ENCODE peak calls at places on chromosomes 5 and 9, in nine cellular contexts. One of them, this sample, is unnamed.

GRCh38 chr9:133238851-133239532 is 29.9 kb upstream of the OBP2B start:
- DNase-seq in astrocyte: no peak
- DNase-seq in cardiac muscle cell: peak; percentile 87
- DNase-seq in body of pancreas: peak; percentile 80
- DNase-seq in heart right ventricle: peak; percentile 70
- DNase-seq in OCI-LY7: peak; percentile 44
- DNase-seq in Peyer's patch: peak; percentile 86
- DNase-seq in lower lobe of right lung: peak; percentile 89
- DNase-seq in brain microvascular endothelial cell: peak; percentile 33
- DNase-seq in this sample: peak; percentile 54

GRCh38 chr5:78108564-78108963 is 185.9 kb downstream of the AP3B1 start:
- DNase-seq in astrocyte: no peak
- DNase-seq in cardiac muscle cell: no peak
- DNase-seq in body of pancreas: no peak
- DNase-seq in heart right ventricle: no peak
- DNase-seq in OCI-LY7: peak; percentile 56
- DNase-seq in Peyer's patch: no peak
- DNase-seq in lower lobe of right lung: no peak
- DNase-seq in brain microvascular endothelial cell: no peak
- DNase-seq in this sample: no peak

GRCh38 chr5:81855576-81855975 is 104.7 kb upstream of the SSBP2 start:
- DNase-seq in astrocyte: no peak
- DNase-seq in cardiac muscle cell: no peak
- DNase-seq in body of pancreas: no peak
- DNase-seq in heart right ventricle: no peak
- DNase-seq in OCI-LY7: no peak
- DNase-seq in Peyer's patch: no peak
- DNase-seq in lower lobe of right lung: no peak
- DNase-seq in brain microvascular endothelial cell: no peak
- DNase-seq in this sample: no peak

GRCh38 chr5:176810084-176810597 is at the start of gene UNC5A:
- DNase-seq in astrocyte: peak; percentile 31
- DNase-seq in cardiac muscle cell: peak; percentile 59
- DNase-seq in body of pancreas: peak; percentile 21
- DNase-seq in heart right ventricle: peak; percentile 27
- DNase-seq in OCI-LY7: peak; percentile 47
- DNase-seq in Peyer's patch: no peak
- DNase-seq in lower lobe of right lung: no peak
- DNase-seq in brain microvascular endothelial cell: peak; percentile 10
- DNase-seq in this sample: no peak

GRCh38 chr5:147384346-147385193 is 125.3 kb downstream of the DPYSL3 start:
- DNase-seq in astrocyte: peak; percentile 46
- DNase-seq in cardiac muscle cell: no peak
- DNase-seq in body of pancreas: no peak
- DNase-seq in heart right ventricle: no peak
- DNase-seq in OCI-LY7: no peak
- DNase-seq in Peyer's patch: no peak
- DNase-seq in lower lobe of right lung: no peak
- DNase-seq in brain microvascular endothelial cell: no peak
- DNase-seq in this sample: no peak

GRCh38 chr5:35919191-35919590 is 19.2 kb downstream of the CAPSL start:
- DNase-seq in astrocyte: peak; percentile 92
- DNase-seq in cardiac muscle cell: peak; percentile 92
- DNase-seq in body of pancreas: no peak
- DNase-seq in heart right ventricle: no peak
- DNase-seq in OCI-LY7: no peak
- DNase-seq in Peyer's patch: no peak
- DNase-seq in lower lobe of right lung: no peak
- DNase-seq in brain microvascular endothelial cell: peak; percentile 84
- DNase-seq in this sample: no peak

GRCh38 chr5:141513627-141514329 is 24.9 kb downstream of the PCDHGC5 start:
- DNase-seq in astrocyte: peak; percentile 88
- DNase-seq in cardiac muscle cell: peak; percentile 90
- DNase-seq in body of pancreas: peak; percentile 56
- DNase-seq in heart right ventricle: peak; percentile 77
- DNase-seq in OCI-LY7: peak; percentile 91
- DNase-seq in Peyer's patch: no peak
- DNase-seq in lower lobe of right lung: peak; percentile 80
- DNase-seq in brain microvascular endothelial cell: peak; percentile 89
- DNase-seq in this sample: peak; percentile 78

GRCh38 chr9:130956636-130957450 is 17.8 kb upstream of the FIBCD1 start:
- DNase-seq in astrocyte: no peak
- DNase-seq in cardiac muscle cell: no peak
- DNase-seq in body of pancreas: no peak
- DNase-seq in heart right ventricle: no peak
- DNase-seq in OCI-LY7: no peak
- DNase-seq in Peyer's patch: no peak
- DNase-seq in lower lobe of right lung: no peak
- DNase-seq in brain microvascular endothelial cell: no peak
- DNase-seq in this sample: no peak

GRCh38 chr5:81315336-81315735 is 13.9 kb downstream of the ZCCHC9 start:
- DNase-seq in astrocyte: peak; percentile 76
- DNase-seq in cardiac muscle cell: peak; percentile 46
- DNase-seq in body of pancreas: no peak
- DNase-seq in heart right ventricle: no peak
- DNase-seq in OCI-LY7: no peak
- DNase-seq in Peyer's patch: no peak
- DNase-seq in lower lobe of right lung: no peak
- DNase-seq in brain microvascular endothelial cell: peak; percentile 11
- DNase-seq in this sample: no peak

GRCh38 chr5:69454460-69455249 is 37.9 kb upstream of the OCLN start:
- DNase-seq in astrocyte: no peak
- DNase-seq in cardiac muscle cell: no peak
- DNase-seq in body of pancreas: no peak
- DNase-seq in heart right ventricle: no peak
- DNase-seq in OCI-LY7: no peak
- DNase-seq in Peyer's patch: no peak
- DNase-seq in lower lobe of right lung: peak; percentile 56
- DNase-seq in brain microvascular endothelial cell: no peak
- DNase-seq in this sample: no peak

GRCh38 chr9:134597957-134598883 is 43.4 kb upstream of the COL5A1 start:
- DNase-seq in astrocyte: no peak
- DNase-seq in cardiac muscle cell: no peak
- DNase-seq in body of pancreas: no peak
- DNase-seq in heart right ventricle: no peak
- DNase-seq in OCI-LY7: no peak
- DNase-seq in Peyer's patch: no peak
- DNase-seq in lower lobe of right lung: no peak
- DNase-seq in brain microvascular endothelial cell: no peak
- DNase-seq in this sample: peak; percentile 54

GRCh38 chr9:89489548-89490527 is 8.1 kb downstream of the SEMA4D start:
- DNase-seq in astrocyte: no peak
- DNase-seq in cardiac muscle cell: no peak
- DNase-seq in body of pancreas: no peak
- DNase-seq in heart right ventricle: no peak
- DNase-seq in OCI-LY7: no peak
- DNase-seq in Peyer's patch: no peak
- DNase-seq in lower lobe of right lung: no peak
- DNase-seq in brain microvascular endothelial cell: no peak
- DNase-seq in this sample: no peak

GRCh38 chr9:86513429-86513828 is 159.2 kb upstream of the TUT7 start:
- DNase-seq in astrocyte: no peak
- DNase-seq in cardiac muscle cell: no peak
- DNase-seq in body of pancreas: no peak
- DNase-seq in heart right ventricle: no peak
- DNase-seq in OCI-LY7: no peak
- DNase-seq in Peyer's patch: no peak
- DNase-seq in lower lobe of right lung: no peak
- DNase-seq in brain microvascular endothelial cell: no peak
- DNase-seq in this sample: no peak

GRCh38 chr5:125232779-125233230 is 486.4 kb upstream of the ZNF608 start:
- DNase-seq in astrocyte: peak; percentile 94
- DNase-seq in cardiac muscle cell: peak; percentile 86
- DNase-seq in body of pancreas: no peak
- DNase-seq in heart right ventricle: no peak
- DNase-seq in OCI-LY7: no peak
- DNase-seq in Peyer's patch: no peak
- DNase-seq in lower lobe of right lung: no peak
- DNase-seq in brain microvascular endothelial cell: no peak
- DNase-seq in this sample: no peak

GRCh38 chr9:71910602-71911060 is 362 bp downstream of the ABHD17B start:
- DNase-seq in astrocyte: no peak
- DNase-seq in cardiac muscle cell: no peak
- DNase-seq in body of pancreas: no peak
- DNase-seq in heart right ventricle: no peak
- DNase-seq in OCI-LY7: peak; percentile 68
- DNase-seq in Peyer's patch: no peak
- DNase-seq in lower lobe of right lung: no peak
- DNase-seq in brain microvascular endothelial cell: peak; percentile 2
- DNase-seq in this sample: no peak

GRCh38 chr9:114484854-114485443 is 20.3 kb downstream of the WHRN start:
- DNase-seq in astrocyte: peak; percentile 82
- DNase-seq in cardiac muscle cell: peak; percentile 47
- DNase-seq in body of pancreas: no peak
- DNase-seq in heart right ventricle: no peak
- DNase-seq in OCI-LY7: no peak
- DNase-seq in Peyer's patch: no peak
- DNase-seq in lower lobe of right lung: no peak
- DNase-seq in brain microvascular endothelial cell: peak; percentile 63
- DNase-seq in this sample: no peak

GRCh38 chr5:99320461-99320860 is 391.7 kb upstream of the CHD1 start:
- DNase-seq in astrocyte: no peak
- DNase-seq in cardiac muscle cell: no peak
- DNase-seq in body of pancreas: no peak
- DNase-seq in heart right ventricle: no peak
- DNase-seq in OCI-LY7: no peak
- DNase-seq in Peyer's patch: no peak
- DNase-seq in lower lobe of right lung: no peak
- DNase-seq in brain microvascular endothelial cell: no peak
- DNase-seq in this sample: no peak

GRCh38 chr5:5453131-5453530 is 30.7 kb downstream of the ICE1 start:
- DNase-seq in astrocyte: no peak
- DNase-seq in cardiac muscle cell: no peak
- DNase-seq in body of pancreas: no peak
- DNase-seq in heart right ventricle: no peak
- DNase-seq in OCI-LY7: no peak
- DNase-seq in Peyer's patch: no peak
- DNase-seq in lower lobe of right lung: no peak
- DNase-seq in brain microvascular endothelial cell: no peak
- DNase-seq in this sample: no peak

GRCh38 chr5:5456858-5457257 is 34.4 kb downstream of the ICE1 start:
- DNase-seq in astrocyte: no peak
- DNase-seq in cardiac muscle cell: no peak
- DNase-seq in body of pancreas: no peak
- DNase-seq in heart right ventricle: no peak
- DNase-seq in OCI-LY7: no peak
- DNase-seq in Peyer's patch: no peak
- DNase-seq in lower lobe of right lung: no peak
- DNase-seq in brain microvascular endothelial cell: no peak
- DNase-seq in this sample: no peak

DNA sequence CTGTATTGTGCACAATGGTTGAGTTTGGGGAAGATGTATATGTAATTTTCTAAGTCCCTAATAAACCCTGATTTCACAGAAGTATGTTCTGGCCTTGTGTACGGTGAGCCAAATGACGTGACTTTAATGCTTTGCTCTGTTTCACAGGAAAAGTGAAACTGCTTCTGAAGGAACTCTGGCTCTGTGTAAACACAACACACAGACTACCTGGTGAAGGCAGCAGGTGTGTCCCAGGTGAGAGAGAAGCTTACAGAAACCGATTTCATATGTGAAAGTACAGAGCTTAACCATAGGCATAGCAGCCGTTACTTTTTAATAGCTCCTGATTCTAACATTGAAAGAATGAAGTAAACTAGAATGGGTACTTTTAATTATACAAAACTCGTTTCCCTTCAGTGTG is 31.9 kb downstream of the ICE1 start:
- DNase-seq in astrocyte: no peak
- DNase-seq in cardiac muscle cell: no peak
- DNase-seq in body of pancreas: no peak
- DNase-seq in heart right ventricle: no peak
- DNase-seq in OCI-LY7: no peak
- DNase-seq in Peyer's patch: no peak
- DNase-seq in lower lobe of right lung: no peak
- DNase-seq in brain microvascular endothelial cell: no peak
- DNase-seq in this sample: no peak
- H3K36me3 ChIP-seq in astrocyte: peaks cover 61% of the 10 kb centered on the region
- H3K36me3 ChIP-seq in cardiac muscle cell: peaks cover 46% of the 10 kb centered on the region
- H3K36me3 ChIP-seq in body of pancreas: peaks cover 22% of the 10 kb centered on the region
- H3K36me3 ChIP-seq in heart right ventricle: peaks cover 100% of the 10 kb centered on the region
- H3K36me3 ChIP-seq in OCI-LY7: peaks cover 93% of the 10 kb centered on the region
- H3K36me3 ChIP-seq in Peyer's patch: peaks cover 69% of the 10 kb centered on the region
- H3K36me3 ChIP-seq in lower lobe of right lung: peaks cover 100% of the 10 kb centered on the region
- H3K36me3 ChIP-seq in brain microvascular endothelial cell: peaks cover 36% of the 10 kb centered on the region
- H3K36me3 ChIP-seq in this sample: peaks cover 57% of the 10 kb centered on the region

DNA sequence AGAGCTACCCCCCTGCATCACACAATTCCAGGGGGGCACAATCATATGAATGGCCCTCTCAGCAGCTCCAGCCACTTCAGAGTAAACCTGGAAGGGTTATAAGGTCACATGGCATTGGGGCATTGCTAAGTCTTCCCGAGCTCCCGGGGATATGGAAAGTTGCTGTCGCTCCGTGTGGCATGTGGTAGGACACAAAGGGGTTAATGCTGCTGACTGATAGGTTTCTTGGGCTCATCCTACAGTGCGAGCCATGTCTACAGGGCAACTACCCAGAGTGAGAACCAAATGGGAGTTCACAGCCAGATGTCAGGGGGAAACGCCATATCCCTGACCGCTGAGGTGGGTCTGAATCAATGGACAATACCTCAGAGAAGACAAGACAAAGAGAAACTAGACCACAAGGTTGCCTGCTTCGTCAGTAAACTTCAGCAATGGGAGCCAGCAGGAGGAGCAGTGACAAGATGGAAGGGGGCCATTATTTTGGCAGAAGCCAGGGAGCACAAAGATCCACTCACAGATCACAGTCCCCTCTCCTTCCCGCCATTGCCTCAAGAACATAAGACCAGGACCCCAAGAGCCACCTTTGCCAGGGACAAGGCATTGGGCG is 52.4 kb upstream of the SHISAL2B start:
- DNase-seq in astrocyte: no peak
- DNase-seq in cardiac muscle cell: no peak
- DNase-seq in body of pancreas: no peak
- DNase-seq in heart right ventricle: no peak
- DNase-seq in OCI-LY7: no peak
- DNase-seq in Peyer's patch: no peak
- DNase-seq in lower lobe of right lung: no peak
- DNase-seq in brain microvascular endothelial cell: no peak
- DNase-seq in this sample: no peak
- TF ChIP-seq CTCF in astrocyte: no peak
- TF ChIP-seq CTCF in cardiac muscle cell: no peak
- TF ChIP-seq CTCF in body of pancreas: no peak
- TF ChIP-seq CTCF in heart right ventricle: no peak
- TF ChIP-seq CTCF in OCI-LY7: no peak
- TF ChIP-seq CTCF in Peyer's patch: no peak
- TF ChIP-seq CTCF in lower lobe of right lung: no peak
- TF ChIP-seq CTCF in brain microvascular endothelial cell: peak; percentile 29
- TF ChIP-seq CTCF in this sample: no peak

GRCh38 chr5:178442361-178443256 is 147.6 kb downstream of the COL23A1 start:
- DNase-seq in astrocyte: no peak
- DNase-seq in cardiac muscle cell: no peak
- DNase-seq in body of pancreas: no peak
- DNase-seq in heart right ventricle: no peak
- DNase-seq in OCI-LY7: no peak
- DNase-seq in Peyer's patch: no peak
- DNase-seq in lower lobe of right lung: no peak
- DNase-seq in brain microvascular endothelial cell: no peak
- DNase-seq in this sample: no peak
- H3K27ac ChIP-seq in astrocyte: no peak overlapping the region
- H3K27ac ChIP-seq in cardiac muscle cell: no peak overlapping the region
- H3K27ac ChIP-seq in body of pancreas: no peak overlapping the region
- H3K27ac ChIP-seq in heart right ventricle: no peak overlapping the region
- H3K27ac ChIP-seq in OCI-LY7: no peak overlapping the region
- H3K27ac ChIP-seq in Peyer's patch: no peak overlapping the region
- H3K27ac ChIP-seq in lower lobe of right lung: no peak overlapping the region
- H3K27ac ChIP-seq in brain microvascular endothelial cell: no peak overlapping the region
- H3K27ac ChIP-seq in this sample: no peak overlapping the region

GRCh38 chr9:19342927-19343326 is 37.1 kb downstream of the RPS6 start:
- DNase-seq in astrocyte: no peak
- DNase-seq in cardiac muscle cell: peak; percentile 11
- DNase-seq in body of pancreas: no peak
- DNase-seq in heart right ventricle: no peak
- DNase-seq in OCI-LY7: no peak
- DNase-seq in Peyer's patch: no peak
- DNase-seq in lower lobe of right lung: no peak
- DNase-seq in brain microvascular endothelial cell: peak; percentile 5
- DNase-seq in this sample: no peak
- H3K36me3 ChIP-seq in astrocyte: peaks cover 18% of the 10 kb centered on the region
- H3K36me3 ChIP-seq in cardiac muscle cell: peaks cover 58% of the 10 kb centered on the region
- H3K36me3 ChIP-seq in body of pancreas: peaks cover 23% of the 10 kb centered on the region
- H3K36me3 ChIP-seq in heart right ventricle: peaks cover 100% of the 10 kb centered on the region
- H3K36me3 ChIP-seq in OCI-LY7: peaks cover 15% of the 10 kb centered on the region
- H3K36me3 ChIP-seq in Peyer's patch: peaks cover 95% of the 10 kb centered on the region
- H3K36me3 ChIP-seq in lower lobe of right lung: peaks cover 98% of the 10 kb centered on the region
- H3K36me3 ChIP-seq in brain microvascular endothelial cell: peaks cover 11% of the 10 kb centered on the region
- H3K36me3 ChIP-seq in this sample: peaks cover 100% of the 10 kb centered on the region

This sample was measured in heart left ventricle.